ENCODE peak calls at places on chromosomes 2 and 18, in six cellular contexts. I is CD4-positive, CD25-positive, alpha-beta regulatory T cell; P is breast epithelium; N is uterus; J is neural progenitor cell; M is effector memory CD4-positive, alpha-beta T cell. W is an unnamed sample.

GRCh38 chr2:121902171-121902591 is 146.7 kb downstream of the TSN start:
- DNase-seq in I (no peak), P (no peak), N (no peak), J (peak; percentile 23), M (no peak), W (no peak)

GRCh38 chr18:5720132-5720531 is 175.2 kb downstream of the TMEM200C start:
- DNase-seq in I (no peak), P (no peak), N (no peak), J (no peak), M (no peak), W (no peak)

GRCh38 chr18:40109251-40110049 is 1845.6 kb upstream of the PIK3C3 start:
- DNase-seq in I (no peak), P (no peak), N (no peak), J (no peak), M (no peak), W (no peak)

GRCh38 chr2:205775091-205775876 is 93.0 kb downstream of the NRP2 start:
- DNase-seq in I (no peak), P (peak; percentile 83), N (no peak), J (peak; percentile 41), M (no peak), W (no peak)

GRCh38 chr18:12271376-12272235 is 17.4 kb downstream of the CIDEA start:
- DNase-seq in I (peak; percentile 61), P (no peak), N (peak; percentile 79), J (peak; percentile 86), M (no peak), W (peak; percentile 41)

GRCh38 chr18:22230403-22231042 is 61.1 kb downstream of the GATA6 start:
- DNase-seq in I (no peak), P (no peak), N (no peak), J (no peak), M (no peak), W (no peak)

GRCh38 chr2:204205548-204205947 is 269.0 kb downstream of the ICOS start:
- DNase-seq in I (no peak), P (no peak), N (no peak), J (peak; percentile 77), M (no peak), W (no peak)

GRCh38 chr18:11497585-11497984 is 111.8 kb upstream of the SLC35G4 start:
- DNase-seq in I (no peak), P (no peak), N (no peak), J (no peak), M (no peak), W (no peak)

DNA sequence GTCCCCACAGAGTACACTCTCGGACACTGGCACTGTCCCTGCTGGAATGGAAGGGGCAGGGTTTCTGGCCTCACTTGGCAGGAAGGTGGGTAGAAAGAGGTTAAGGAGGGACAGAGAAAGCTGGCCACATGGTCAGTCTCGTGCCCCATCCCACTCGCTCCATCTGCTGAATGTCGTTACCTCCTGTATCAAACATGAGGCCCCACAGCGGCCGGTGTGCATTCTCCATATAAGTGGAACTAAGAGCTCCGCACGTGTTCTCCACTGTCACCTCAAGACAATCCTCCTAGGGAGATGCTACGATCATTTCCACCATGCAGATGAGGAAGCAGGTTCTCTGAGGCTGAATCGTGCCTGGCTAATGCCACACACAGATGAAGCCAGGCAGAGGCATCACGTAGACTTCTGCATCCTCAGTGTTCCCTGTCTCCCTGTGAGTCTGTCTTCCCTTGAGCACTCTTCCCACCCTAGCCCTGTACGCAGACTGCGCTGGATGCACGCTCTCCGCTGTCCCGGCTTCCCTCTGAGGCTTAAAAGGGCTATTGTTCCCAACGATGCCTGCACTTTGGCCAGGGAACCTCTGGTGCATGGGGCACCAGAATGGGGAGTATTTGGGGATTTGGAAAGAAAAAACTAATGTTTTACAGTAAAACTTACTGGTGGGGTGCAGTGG is 35.1 kb downstream of the MAL start:
- DNase-seq in I (no peak), P (no peak), N (no peak), J (no peak), M (no peak), W (no peak)
- H3K4me1 ChIP-seq in I (peaks cover 41% of the 10 kb centered on the region), P (no peaks in the 10 kb centered on the region), N (no peaks in the 10 kb centered on the region), J (no peaks in the 10 kb centered on the region), M (peaks cover 23% of the 10 kb centered on the region), W (peaks cover 43% of the 10 kb centered on the region)

DNA sequence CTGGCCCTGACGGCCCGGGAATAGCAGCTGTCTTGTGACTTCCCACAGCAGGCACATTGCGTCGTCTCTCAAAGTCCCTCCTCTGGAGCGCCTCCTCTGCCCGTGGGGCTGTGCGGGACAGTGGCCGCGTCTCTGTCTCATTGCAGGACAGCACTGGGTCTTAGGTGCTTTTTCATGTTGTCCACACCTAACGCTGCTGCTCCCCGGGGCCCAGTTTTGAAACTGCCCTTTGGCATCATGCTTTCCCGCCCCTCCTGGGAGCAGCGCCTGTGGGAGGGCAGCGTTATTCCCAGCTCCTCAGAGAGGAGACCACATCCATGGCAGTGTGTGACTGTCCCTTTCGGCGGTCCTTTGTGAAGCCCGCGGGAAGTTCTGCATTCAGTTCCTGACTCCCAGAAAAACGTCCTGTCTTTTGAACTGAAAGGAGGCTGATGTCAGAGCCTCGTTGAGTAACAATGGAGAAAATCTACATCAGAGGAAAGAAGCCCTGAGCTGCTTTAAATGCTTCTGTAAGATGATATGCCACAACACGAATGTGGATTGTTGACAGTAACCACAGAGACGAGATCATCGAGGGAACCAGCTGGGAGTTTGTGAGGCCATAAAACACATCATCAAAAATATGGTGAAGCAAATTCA is 226.0 kb downstream of the FAM210A start:
- DNase-seq in I (peak; percentile 37), P (peak; percentile 30), N (peak; percentile 23), J (peak; percentile 68), M (no peak), W (no peak)
- H3K27ac ChIP-seq in I (no peak overlapping the region), P (peak overlapping the region; percentile 77), N (peak overlapping the region; percentile 39), J (no peak overlapping the region), M (no peak overlapping the region), W (no peak overlapping the region)

GRCh38 chr2:63012541-63012940 is 38.1 kb upstream of the OTX1 start:
- DNase-seq in I (no peak), P (no peak), N (no peak), J (no peak), M (no peak), W (no peak)
- H3K4me1 ChIP-seq in I (no peaks in the 10 kb centered on the region), P (no peaks in the 10 kb centered on the region), N (no peaks in the 10 kb centered on the region), J (peaks cover 69% of the 10 kb centered on the region), M (no peaks in the 10 kb centered on the region), W (no peaks in the 10 kb centered on the region)

GRCh38 chr2:127406454-127406853 is 11.8 kb upstream of the PROC start:
- DNase-seq in I (no peak), P (no peak), N (no peak), J (no peak), M (no peak), W (no peak)

GRCh38 chr2:127407091-127407490 is 11.1 kb upstream of the PROC start:
- DNase-seq in I (no peak), P (no peak), N (no peak), J (no peak), M (no peak), W (no peak)

GRCh38 chr2:127408807-127409099 is 9.5 kb upstream of the PROC start:
- DNase-seq in I (no peak), P (no peak), N (no peak), J (peak; percentile 42), M (no peak), W (no peak)

GRCh38 chr2:127407661-127408003 is 10.6 kb upstream of the PROC start:
- DNase-seq in I (no peak), P (no peak), N (no peak), J (no peak), M (no peak), W (no peak)

DNA sequence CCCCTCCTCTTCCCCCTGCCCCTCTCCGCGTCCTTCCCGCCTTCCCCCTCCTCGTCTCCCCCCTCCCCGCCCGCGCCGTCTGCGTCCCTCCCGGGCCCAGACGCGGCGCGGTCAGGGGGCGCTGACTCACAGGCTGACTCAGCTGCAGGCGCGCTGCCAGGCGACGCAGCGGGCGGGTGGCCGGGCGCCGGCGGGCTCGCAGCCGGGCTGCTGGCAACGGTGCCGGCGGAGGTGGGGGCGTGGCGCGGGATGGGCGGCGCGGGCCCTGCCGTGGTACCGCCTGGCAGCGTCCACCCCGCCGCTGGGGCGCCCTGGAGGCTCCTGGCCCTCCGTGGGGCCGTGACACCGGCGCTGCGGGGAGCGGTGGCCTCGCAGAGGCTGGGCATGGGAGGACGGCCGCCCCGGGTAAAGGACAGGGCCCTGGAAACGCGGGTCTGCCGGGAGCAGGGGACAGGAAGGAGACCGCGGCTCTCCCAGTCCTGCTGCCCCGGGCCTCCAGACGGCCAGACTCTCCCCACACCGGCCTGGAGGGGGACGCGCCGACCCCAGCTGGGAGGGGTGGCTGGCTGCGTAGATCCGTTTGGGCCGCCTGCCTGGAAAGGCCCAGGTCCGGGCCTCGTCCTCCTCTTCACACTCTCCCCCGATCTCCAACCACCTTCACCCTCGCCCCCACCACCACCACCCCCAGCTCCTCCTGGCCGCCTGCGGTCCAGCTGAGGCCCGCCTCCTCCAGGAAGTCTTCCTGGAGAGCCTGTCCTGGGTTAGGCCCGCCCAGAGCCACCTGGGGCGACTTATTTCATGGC is 10.0 kb upstream of the PROC start:
- DNase-seq in I (peak; percentile 83), P (peak; percentile 85), N (peak; percentile 90), J (peak; percentile 93), M (peak; percentile 84), W (peak; percentile 85)
- H3K27ac ChIP-seq in I (peak overlapping the region; percentile 56), P (peak overlapping the region; percentile 98), N (peak overlapping the region; percentile 98), J (no peak overlapping the region), M (peak overlapping the region; percentile 35), W (peak overlapping the region; percentile 57)

DNA sequence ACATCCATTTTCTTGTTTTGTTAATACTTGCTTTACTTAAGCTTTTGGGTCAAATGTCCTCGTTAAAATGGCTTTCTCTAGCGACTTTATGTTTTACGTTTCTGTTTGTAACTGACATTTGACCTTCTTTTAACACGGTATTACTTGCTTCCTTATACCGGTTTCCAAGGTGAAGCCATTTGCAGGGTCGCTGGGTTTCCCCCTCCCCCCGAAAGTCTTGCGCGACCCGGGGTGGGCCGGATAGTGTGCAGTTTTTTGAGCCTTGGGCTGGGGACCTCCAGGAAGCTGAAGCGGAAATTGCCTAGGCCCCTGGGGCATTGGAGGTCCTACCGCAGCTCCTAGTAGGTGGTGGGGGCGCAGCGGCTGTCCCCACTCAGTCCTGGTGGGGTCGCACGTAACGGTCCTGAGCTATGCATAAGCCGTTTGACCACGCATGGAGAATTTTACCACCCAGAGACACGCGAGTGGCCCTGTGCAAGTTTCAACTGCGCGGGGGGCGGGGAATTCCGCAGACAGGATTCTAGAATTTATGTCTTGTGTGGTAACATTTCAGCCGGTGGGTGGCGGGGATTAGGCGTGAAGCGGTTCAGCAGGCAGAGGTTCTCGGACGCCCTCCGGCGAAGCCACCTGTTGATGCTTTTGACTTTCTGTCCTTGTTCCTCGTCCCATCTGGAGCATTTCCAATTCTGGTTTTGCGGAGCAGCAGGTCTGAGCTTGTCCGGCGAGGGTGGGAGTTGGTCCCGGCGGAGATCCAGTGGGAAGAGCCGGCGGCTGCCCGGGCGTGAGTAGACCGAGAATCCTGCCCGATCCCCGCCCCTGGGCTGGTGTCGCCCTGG is 2.4 kb downstream of the CFLAR start:
- DNase-seq in I (peak; percentile 92), P (peak; percentile 96), N (peak; percentile 89), J (peak; percentile 80), M (peak; percentile 77), W (peak; percentile 78)
- H3K4me1 ChIP-seq in I (peaks cover 78% of the 10 kb centered on the region), P (peaks cover 12% of the 10 kb centered on the region), N (no peaks in the 10 kb centered on the region), J (peaks cover 11% of the 10 kb centered on the region), M (peaks cover 45% of the 10 kb centered on the region), W (peaks cover 55% of the 10 kb centered on the region)

GRCh38 chr2:135124924-135125886 is 73.1 kb downstream of the RAB3GAP1 start:
- DNase-seq in I (no peak), P (no peak), N (no peak), J (no peak), M (no peak), W (no peak)
- H3K27ac ChIP-seq in I (no peak overlapping the region), P (no peak overlapping the region), N (no peak overlapping the region), J (no peak overlapping the region), M (no peak overlapping the region), W (no peak overlapping the region)

GRCh38 chr2:127090281-127091128 is 16.4 kb downstream of the BIN1 start:
- DNase-seq in I (no peak), P (no peak), N (no peak), J (no peak), M (no peak), W (no peak)
- H3K4me1 ChIP-seq in I (peaks cover 4% of the 10 kb centered on the region), P (peaks cover 3% of the 10 kb centered on the region), N (peaks cover 3% of the 10 kb centered on the region), J (peaks cover 27% of the 10 kb centered on the region), M (peaks cover 3% of the 10 kb centered on the region), W (peaks cover 6% of the 10 kb centered on the region)